ENCODE peak calls at places on chromosomes 7 and 10, in eight cellular contexts. E, I, F, Y, R, V, C and G are unnamed samples.

GRCh38 chr7:44634839-44635591 is 28.6 kb downstream of the OGDH start:
- DNase-seq in I (peak; percentile 79), E (peak; percentile 17), C (no peak), Y (no peak), R (no peak), F (no peak), V (no peak), G (peak; percentile 65)

GRCh38 chr10:49115796-49116508 is 630 bp upstream of the VSTM4 start:
- DNase-seq in Y (no peak), R (no peak), F (no peak), C (no peak), I (no peak), E (no peak), V (no peak), G (no peak)

GRCh38 chr10:127845756-127846155 is 47.0 kb downstream of the CLRN3 start:
- DNase-seq in E (no peak), F (no peak), C (no peak), V (no peak), R (no peak), I (no peak), Y (no peak), G (no peak)

GRCh38 chr10:94358480-94358879 is 4.3 kb downstream of the NOC3L start:
- DNase-seq in F (no peak), I (no peak), V (peak; percentile 96), E (no peak), C (peak; percentile 43), Y (no peak), R (peak; percentile 96), G (peak; percentile 10)

GRCh38 chr7:75772081-75773077 is at the start of gene CCL26:
- DNase-seq in C (no peak), R (peak; percentile 79), V (peak; percentile 94), F (peak; percentile 64), Y (no peak), I (peak; percentile 82), E (no peak), G (no peak)

GRCh38 chr7:45700556-45700955 is 126.4 kb downstream of the ADCY1 start:
- DNase-seq in R (no peak), F (no peak), V (no peak), Y (no peak), C (no peak), I (peak; percentile 55), E (peak; percentile 45), G (no peak)

GRCh38 chr10:27745719-27746363 is at the start of gene MKX:
- DNase-seq in R (peak; percentile 44), F (peak; percentile 59), Y (no peak), E (peak; percentile 81), I (peak; percentile 60), V (peak; percentile 56), C (no peak), G (no peak)

GRCh38 chr10:109861051-109861450 is 62.3 kb downstream of the XPNPEP1 start:
- DNase-seq in C (no peak), E (no peak), I (no peak), Y (no peak), V (no peak), F (no peak), R (no peak), G (no peak)

GRCh38 chr10:124231188-124232135 is 138.1 kb upstream of the CHST15 start:
- DNase-seq in C (no peak), R (no peak), F (no peak), I (no peak), E (no peak), Y (no peak), V (no peak), G (no peak)

GRCh38 chr10:126133082-126133620 is 236.8 kb downstream of the FANK1 start:
- DNase-seq in I (no peak), Y (no peak), F (no peak), V (no peak), E (no peak), C (no peak), R (no peak), G (no peak)

GRCh38 chr7:139776486-139777303 is 1.1 kb downstream of the HIPK2 start:
- DNase-seq in I (no peak), E (peak; percentile 41), C (no peak), Y (peak; percentile 36), V (peak; percentile 65), R (peak; percentile 54), F (no peak), G (peak; percentile 34)

GRCh38 chr7:47601119-47601880 is 19.4 kb upstream of the TNS3 start:
- DNase-seq in E (no peak), F (peak; percentile 93), V (peak; percentile 93), I (no peak), C (no peak), R (peak; percentile 96), Y (no peak), G (no peak)

GRCh38 chr7:112428715-112429114 is 21.5 kb upstream of the IFRD1 start:
- DNase-seq in R (no peak), V (no peak), Y (no peak), F (no peak), I (no peak), C (no peak), E (no peak), G (no peak)

GRCh38 chr7:55502988-55503514 is 69.3 kb downstream of the VOPP1 start:
- DNase-seq in R (no peak), Y (no peak), E (peak; percentile 32), V (no peak), F (no peak), I (no peak), C (no peak), G (no peak)

GRCh38 chr10:103350175-103350521 is 792 bp downstream of the PCGF6 start:
- DNase-seq in E (no peak), I (no peak), C (no peak), R (no peak), V (no peak), Y (no peak), F (no peak), G (no peak)

GRCh38 chr7:27346531-27347260 is 104.1 kb downstream of the EVX1 start:
- DNase-seq in F (peak; percentile 80), I (no peak), E (no peak), Y (no peak), C (peak; percentile 12), V (peak; percentile 82), R (peak; percentile 84), G (peak; percentile 90)

GRCh38 chr10:48946891-48947500 is 7.4 kb upstream of the LRRC18 start:
- DNase-seq in V (peak; percentile 6), R (no peak), F (no peak), C (no peak), E (no peak), Y (no peak), I (no peak), G (no peak)

GRCh38 chr7:2313450-2314208 is 612 bp downstream of the SNX8 start:
- DNase-seq in E (no peak), R (no peak), V (no peak), I (no peak), C (no peak), F (peak; percentile 63), Y (no peak), G (peak; percentile 43)

GRCh38 chr10:101721806-101722205 is 26.8 kb upstream of the FBXW4 start:
- DNase-seq in F (no peak), I (no peak), V (no peak), R (no peak), Y (no peak), C (no peak), E (no peak), G (no peak)

GRCh38 chr10:18797286-18797685 is 138.1 kb downstream of the ARL5B start:
- DNase-seq in F (no peak), I (no peak), V (no peak), C (no peak), R (no peak), E (no peak), Y (no peak), G (no peak)

GRCh38 chr10:88472540-88472939 is 110.6 kb downstream of the RNLS start:
- DNase-seq in E (no peak), C (no peak), I (no peak), F (no peak), Y (no peak), V (no peak), R (peak; percentile 19), G (no peak)
- TF ChIP-seq CTCF in E (no peak), C (no peak), I (no peak), F (peak; percentile 57), Y (no peak), V (peak; percentile 13), R (no peak), G (no peak)

GRCh38 chr7:57327081-57327480 is 122.9 kb upstream of the ZNF716 start:
- DNase-seq in I (no peak), R (no peak), C (no peak), V (no peak), E (no peak), F (no peak), Y (no peak), G (no peak)

GRCh38 chr7:57328963-57329362 is 121.0 kb upstream of the ZNF716 start:
- DNase-seq in E (no peak), F (no peak), V (no peak), C (no peak), Y (no peak), I (no peak), R (no peak), G (no peak)

DNA sequence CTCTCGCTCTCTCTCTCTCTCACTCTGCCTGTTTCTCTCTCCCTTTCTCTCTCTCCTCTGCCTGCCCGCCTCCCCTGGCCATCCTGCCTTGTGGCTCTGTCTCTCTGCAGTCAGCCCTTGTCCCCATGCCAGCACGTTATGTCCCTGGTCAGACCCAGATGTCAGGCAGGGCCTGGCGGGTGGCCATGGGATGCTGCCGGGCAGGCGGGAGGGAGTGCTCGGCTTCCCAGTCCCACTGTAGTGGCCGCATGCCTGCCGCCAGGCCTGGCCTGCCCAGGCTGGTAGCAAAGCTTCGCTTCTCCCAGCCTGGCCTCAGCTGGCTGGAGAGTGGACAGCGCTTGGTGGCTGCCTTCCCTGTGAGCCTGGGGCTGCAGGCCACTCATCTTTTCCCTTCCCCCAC is 121.5 kb upstream of the ZNF716 start:
- DNase-seq in E (no peak), C (no peak), F (no peak), Y (no peak), R (no peak), V (no peak), I (no peak), G (no peak)
- H3K9me3 ChIP-seq in E (peaks cover under 1% of the 10 kb centered on the region), C (peaks cover 18% of the 10 kb centered on the region), F (peaks cover 2% of the 10 kb centered on the region), Y (no peaks in the 10 kb centered on the region), R (peaks cover 15% of the 10 kb centered on the region), V (no peaks in the 10 kb centered on the region), I (peaks cover 3% of the 10 kb centered on the region), G (no peaks in the 10 kb centered on the region)

GRCh38 chr7:22765609-22766008 is 38.6 kb downstream of the IL6 start:
- DNase-seq in V (no peak), F (no peak), C (no peak), R (no peak), I (no peak), Y (peak; percentile 17), E (no peak), G (no peak)
- H3K4me1 ChIP-seq in V (peaks cover 4% of the 10 kb centered on the region), F (no peaks in the 10 kb centered on the region), C (no peaks in the 10 kb centered on the region), R (no peaks in the 10 kb centered on the region), I (no peaks in the 10 kb centered on the region), Y (peaks cover 3% of the 10 kb centered on the region), E (no peaks in the 10 kb centered on the region), G (no peaks in the 10 kb centered on the region)

DNA sequence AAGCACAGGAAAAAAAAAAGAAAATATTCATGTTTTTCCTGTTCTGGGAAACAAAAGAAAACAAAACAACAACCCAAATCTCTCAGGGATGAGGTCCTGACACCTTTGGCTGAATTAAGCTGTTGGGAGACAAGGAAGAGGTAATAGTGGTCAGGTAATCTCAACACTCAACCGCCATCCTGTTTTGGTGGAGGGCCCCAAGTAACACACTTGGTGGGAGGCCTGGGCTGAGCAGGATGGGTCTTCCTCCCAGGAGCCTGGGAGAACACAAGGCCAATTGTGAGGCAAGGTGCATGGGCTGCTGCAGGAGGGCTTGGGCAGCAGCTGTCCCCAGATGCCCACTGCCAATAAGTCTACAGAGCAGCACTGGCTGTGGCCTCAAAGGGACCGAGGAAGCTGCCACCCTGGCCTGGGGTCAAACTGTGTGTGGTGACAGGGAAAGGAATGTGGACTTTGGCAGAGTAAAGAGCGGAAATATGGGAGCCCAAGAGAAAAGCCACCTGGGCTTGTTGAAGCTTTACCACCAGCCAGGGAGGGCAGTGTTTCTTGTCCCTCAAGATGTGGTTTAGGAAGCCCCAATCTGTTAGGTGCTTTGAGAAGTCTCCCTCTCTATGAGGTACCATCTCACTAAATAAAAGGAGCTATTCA is 93.5 kb upstream of the SLC25A13 start:
- DNase-seq in F (no peak), R (no peak), I (no peak), E (no peak), V (no peak), Y (no peak), C (no peak), G (peak; percentile 82)
- TF ChIP-seq CTCF in F (peak; percentile 40), R (no peak), I (no peak), E (no peak), V (no peak), Y (no peak), C (no peak), G (no peak)